ENCODE peak calls at places on chromosomes 2 and 18, in five cellular contexts. One of them, this sample, is unnamed.

GRCh38 chr18:47485221-47485797 is 233.8 kb upstream of the SKOR2 start:
- DNase-seq in H1: no peak
- DNase-seq in K562: no peak
- DNase-seq in GM12878: no peak
- DNase-seq in HepG2: no peak
- DNase-seq in this sample: peak; percentile 23

GRCh38 chr2:134845719-134846118 is 7.3 kb downstream of the ACMSD start:
- DNase-seq in H1: no peak
- DNase-seq in K562: no peak
- DNase-seq in GM12878: no peak
- DNase-seq in HepG2: no peak
- DNase-seq in this sample: no peak

GRCh38 chr2:146374505-146374904 is 1470.3 kb upstream of the ACVR2A start:
- DNase-seq in H1: no peak
- DNase-seq in K562: no peak
- DNase-seq in GM12878: no peak
- DNase-seq in HepG2: no peak
- DNase-seq in this sample: no peak

GRCh38 chr2:239220363-239220762 is 180.5 kb downstream of the HDAC4 start:
- DNase-seq in H1: no peak
- DNase-seq in K562: no peak
- DNase-seq in GM12878: no peak
- DNase-seq in HepG2: no peak
- DNase-seq in this sample: no peak

GRCh38 chr2:238596571-238597551 is 170.1 kb downstream of the ASB1 start:
- DNase-seq in H1: no peak
- DNase-seq in K562: no peak
- DNase-seq in GM12878: no peak
- DNase-seq in HepG2: peak; percentile 70
- DNase-seq in this sample: no peak

GRCh38 chr2:190181066-190181681 is 118.6 kb upstream of the MSTN start:
- DNase-seq in H1: no peak
- DNase-seq in K562: no peak
- DNase-seq in GM12878: no peak
- DNase-seq in HepG2: no peak
- DNase-seq in this sample: no peak

GRCh38 chr18:56388571-56388970 is 249.8 kb downstream of the TXNL1 start:
- DNase-seq in H1: no peak
- DNase-seq in K562: no peak
- DNase-seq in GM12878: no peak
- DNase-seq in HepG2: no peak
- DNase-seq in this sample: no peak

GRCh38 chr2:125224830-125225229 is 1199.7 kb downstream of the CNTNAP5 start:
- DNase-seq in H1: peak; percentile 10
- DNase-seq in K562: no peak
- DNase-seq in GM12878: no peak
- DNase-seq in HepG2: no peak
- DNase-seq in this sample: peak; percentile 33

GRCh38 chr2:26721267-26722032 is 28.9 kb downstream of the KCNK3 start:
- DNase-seq in H1: no peak
- DNase-seq in K562: no peak
- DNase-seq in GM12878: no peak
- DNase-seq in HepG2: peak; percentile 70
- DNase-seq in this sample: peak; percentile 45

GRCh38 chr2:149629003-149629402 is 41.4 kb upstream of the MMADHC start:
- DNase-seq in H1: no peak
- DNase-seq in K562: no peak
- DNase-seq in GM12878: no peak
- DNase-seq in HepG2: no peak
- DNase-seq in this sample: no peak

GRCh38 chr2:54310961-54311360 is 54.9 kb upstream of the TSPYL6 start:
- DNase-seq in H1: no peak
- DNase-seq in K562: no peak
- DNase-seq in GM12878: no peak
- DNase-seq in HepG2: no peak
- DNase-seq in this sample: no peak

DNA sequence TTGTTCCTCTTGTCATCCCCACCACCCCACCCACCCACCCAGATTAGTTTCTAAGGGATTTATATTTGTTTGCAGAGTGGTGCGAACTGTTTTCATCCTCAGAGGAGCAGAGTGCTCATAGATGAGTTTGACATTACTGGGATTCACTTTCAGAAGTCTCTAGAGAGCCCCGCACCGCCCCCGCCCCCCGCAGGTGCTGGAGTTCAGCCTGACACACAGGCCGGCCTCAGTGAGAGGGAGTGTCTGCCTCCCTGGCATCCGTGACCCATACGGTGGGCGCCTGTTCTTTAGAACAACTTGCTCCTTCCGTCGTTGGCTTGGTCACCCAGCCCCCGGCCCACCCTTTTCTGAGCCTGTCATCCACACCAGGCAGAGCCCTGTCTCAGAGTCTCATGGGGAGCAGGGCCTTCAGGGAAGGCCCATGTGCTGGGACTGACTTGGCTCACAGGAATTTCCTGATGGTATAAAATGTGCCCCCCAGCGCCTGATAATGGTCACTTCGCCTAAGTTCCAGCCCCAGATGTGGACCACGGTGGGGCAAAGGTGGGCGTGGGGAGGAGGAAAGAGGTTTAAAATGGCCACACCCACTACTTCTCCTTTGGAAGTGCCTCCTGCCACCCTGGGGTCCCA is 44.3 kb downstream of the HPCAL1 start:
- DNase-seq in H1: no peak
- DNase-seq in K562: no peak
- DNase-seq in GM12878: no peak
- DNase-seq in HepG2: no peak
- DNase-seq in this sample: peak; percentile 37
- TF ChIP-seq CREB1 in H1: no peak
- TF ChIP-seq CREB1 in K562: no peak
- TF ChIP-seq CREB1 in GM12878: no peak
- TF ChIP-seq CREB1 in HepG2: no peak
- TF ChIP-seq CREB1 in this sample: no peak

GRCh38 chr18:24509435-24509834 is 49.0 kb downstream of the HRH4 start:
- DNase-seq in H1: no peak
- DNase-seq in K562: no peak
- DNase-seq in GM12878: no peak
- DNase-seq in HepG2: no peak
- DNase-seq in this sample: no peak

GRCh38 chr18:24518596-24518995 is 58.2 kb downstream of the HRH4 start:
- DNase-seq in H1: no peak
- DNase-seq in K562: no peak
- DNase-seq in GM12878: no peak
- DNase-seq in HepG2: no peak
- DNase-seq in this sample: peak; percentile 17

GRCh38 chr18:24515721-24516120 is 55.3 kb downstream of the HRH4 start:
- DNase-seq in H1: no peak
- DNase-seq in K562: no peak
- DNase-seq in GM12878: no peak
- DNase-seq in HepG2: no peak
- DNase-seq in this sample: no peak

GRCh38 chr18:24517554-24517953 is 57.1 kb downstream of the HRH4 start:
- DNase-seq in H1: no peak
- DNase-seq in K562: no peak
- DNase-seq in GM12878: no peak
- DNase-seq in HepG2: no peak
- DNase-seq in this sample: no peak

GRCh38 chr18:24514439-24514838 is 54.0 kb downstream of the HRH4 start:
- DNase-seq in H1: peak; percentile 29
- DNase-seq in K562: peak; percentile 76
- DNase-seq in GM12878: no peak
- DNase-seq in HepG2: peak; percentile 30
- DNase-seq in this sample: peak; percentile 88
- TF ChIP-seq CTCF in H1: peak; percentile 77
- TF ChIP-seq CTCF in K562: peak; percentile 58
- TF ChIP-seq CTCF in GM12878: peak; percentile 48
- TF ChIP-seq CTCF in HepG2: peak; percentile 29
- TF ChIP-seq CTCF in this sample: peak; percentile 65

DNA sequence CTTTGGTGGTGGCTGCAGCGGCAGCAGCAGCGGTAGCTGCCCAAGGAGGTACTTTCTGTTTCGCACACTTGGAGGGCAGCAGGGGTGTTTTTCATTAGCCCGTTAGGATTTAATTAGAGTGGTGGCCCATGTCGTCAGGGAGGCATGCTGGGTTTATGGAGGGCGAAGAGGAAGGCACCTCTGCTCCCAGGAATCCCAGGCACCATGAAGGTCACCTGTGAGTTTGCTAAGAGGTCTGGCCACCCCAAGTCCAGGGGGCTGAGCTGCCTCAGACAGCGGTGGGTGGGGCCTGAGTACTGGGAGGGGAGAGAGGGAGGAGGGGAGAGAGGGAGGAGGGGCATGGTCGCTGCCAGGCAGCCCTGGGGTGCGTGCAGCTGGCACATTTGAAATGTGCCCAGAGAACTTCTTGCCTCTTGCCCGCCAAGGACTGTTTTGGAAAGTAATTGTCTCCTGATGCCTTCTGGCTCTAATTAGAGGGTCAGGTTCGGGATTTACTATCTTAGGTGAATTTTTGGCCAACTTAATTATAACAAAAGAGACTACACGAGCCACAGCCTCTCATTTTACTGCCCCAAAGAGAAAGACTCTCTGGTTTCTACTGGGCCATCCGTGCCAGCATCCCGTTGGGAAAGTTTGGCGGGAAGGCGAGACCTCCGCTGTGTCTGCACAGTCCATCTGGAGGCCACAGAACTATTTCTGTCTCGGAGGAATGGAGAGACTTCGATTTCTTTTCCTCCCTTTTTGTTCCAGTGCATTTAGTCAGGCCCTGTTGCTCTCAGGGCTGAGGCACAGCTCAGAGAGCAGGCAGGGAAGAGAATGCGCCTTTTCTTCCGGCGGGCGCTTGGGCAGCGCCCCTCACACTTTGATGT is 62.0 kb downstream of the GLI2 start:
- DNase-seq in H1: no peak
- DNase-seq in K562: no peak
- DNase-seq in GM12878: no peak
- DNase-seq in HepG2: no peak
- DNase-seq in this sample: peak; percentile 55
- H2AFZ ChIP-seq in H1: no peak overlapping the region
- H2AFZ ChIP-seq in K562: no peak overlapping the region
- H2AFZ ChIP-seq in GM12878: no peak overlapping the region
- H2AFZ ChIP-seq in HepG2: no peak overlapping the region
- H2AFZ ChIP-seq in this sample: no peak overlapping the region

DNA sequence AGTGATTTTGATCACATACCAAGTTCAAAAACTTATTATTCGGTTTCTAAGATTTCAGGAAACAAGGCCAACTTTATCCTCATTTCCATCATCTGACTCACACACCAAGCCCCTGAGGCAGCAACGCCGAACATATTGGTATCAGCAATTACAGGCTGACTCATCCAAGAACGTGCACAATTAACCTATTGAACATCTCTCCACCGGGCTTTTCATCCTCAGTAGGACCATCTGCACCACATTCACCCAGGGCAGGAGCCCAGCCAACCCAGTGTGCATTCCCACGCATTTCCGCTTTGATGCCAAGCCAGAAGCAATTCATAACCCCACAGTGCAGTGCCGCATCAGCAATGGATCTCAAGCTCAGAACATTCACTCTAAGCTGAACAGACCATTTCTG is 52.9 kb downstream of the SCG2 start:
- DNase-seq in H1: no peak
- DNase-seq in K562: no peak
- DNase-seq in GM12878: no peak
- DNase-seq in HepG2: peak; percentile 24
- DNase-seq in this sample: no peak
- TF ChIP-seq CREB1 in H1: no peak
- TF ChIP-seq CREB1 in K562: no peak
- TF ChIP-seq CREB1 in GM12878: no peak
- TF ChIP-seq CREB1 in HepG2: no peak
- TF ChIP-seq CREB1 in this sample: no peak

DNA sequence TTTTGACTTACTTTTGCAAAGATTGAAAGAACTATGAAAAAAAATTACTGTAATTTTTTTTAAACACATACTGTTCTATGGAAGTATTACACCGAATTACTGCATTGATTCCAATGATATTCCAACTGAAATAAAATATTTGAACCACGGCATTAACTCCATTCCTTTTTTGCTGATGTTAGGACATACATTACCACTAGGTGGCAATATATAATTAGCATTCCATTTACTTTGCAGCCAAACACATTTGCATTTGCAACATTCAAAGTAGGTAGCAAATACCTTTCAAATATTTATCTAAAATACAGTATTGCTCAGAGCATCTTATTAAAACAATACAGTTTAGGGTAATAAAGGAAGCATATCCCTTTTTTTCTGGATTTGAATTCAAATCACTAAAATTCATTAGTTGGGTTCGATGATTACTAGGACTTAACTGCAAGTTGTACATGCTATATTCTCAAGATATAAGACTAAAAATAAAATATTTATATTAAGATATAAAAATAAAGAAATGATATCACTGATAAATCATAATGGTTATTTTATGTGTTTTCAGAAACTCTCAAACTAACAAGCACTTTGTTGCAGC is 31.3 kb downstream of the LANCL1 start:
- DNase-seq in H1: no peak
- DNase-seq in K562: peak; percentile 14
- DNase-seq in GM12878: no peak
- DNase-seq in HepG2: peak; percentile 18
- DNase-seq in this sample: peak; percentile 58
- TF ChIP-seq CTCF in H1: peak; percentile 54
- TF ChIP-seq CTCF in K562: peak; percentile 55
- TF ChIP-seq CTCF in GM12878: peak; percentile 62
- TF ChIP-seq CTCF in HepG2: peak; percentile 65
- TF ChIP-seq CTCF in this sample: peak; percentile 62

GRCh38 chr18:54718436-54718773 is 109.9 kb upstream of the RAB27B start:
- DNase-seq in H1: no peak
- DNase-seq in K562: no peak
- DNase-seq in GM12878: no peak
- DNase-seq in HepG2: no peak
- DNase-seq in this sample: no peak

GRCh38 chr18:54713386-54713785 is 114.9 kb upstream of the RAB27B start:
- DNase-seq in H1: no peak
- DNase-seq in K562: no peak
- DNase-seq in GM12878: no peak
- DNase-seq in HepG2: no peak
- DNase-seq in this sample: no peak

GRCh38 chr18:54716586-54716985 is 111.7 kb upstream of the RAB27B start:
- DNase-seq in H1: no peak
- DNase-seq in K562: no peak
- DNase-seq in GM12878: no peak
- DNase-seq in HepG2: no peak
- DNase-seq in this sample: no peak

GRCh38 chr18:54720590-54720989 is 107.7 kb upstream of the RAB27B start:
- DNase-seq in H1: no peak
- DNase-seq in K562: no peak
- DNase-seq in GM12878: no peak
- DNase-seq in HepG2: no peak
- DNase-seq in this sample: no peak

GRCh38 chr18:54717673-54718435 is 110.4 kb upstream of the RAB27B start:
- DNase-seq in H1: peak; percentile 3
- DNase-seq in K562: no peak
- DNase-seq in GM12878: peak; percentile 16
- DNase-seq in HepG2: no peak
- DNase-seq in this sample: peak; percentile 83
- H2AFZ ChIP-seq in H1: peak overlapping the region; percentile 31
- H2AFZ ChIP-seq in K562: peak overlapping the region; percentile 74
- H2AFZ ChIP-seq in GM12878: no peak overlapping the region
- H2AFZ ChIP-seq in HepG2: no peak overlapping the region
- H2AFZ ChIP-seq in this sample: peak overlapping the region; percentile 93

GRCh38 chr2:173355866-173356508 is 1.3 kb downstream of the CDCA7 start:
- DNase-seq in H1: no peak
- DNase-seq in K562: no peak
- DNase-seq in GM12878: no peak
- DNase-seq in HepG2: peak; percentile 73
- DNase-seq in this sample: no peak
- TF ChIP-seq CREB1 in H1: no peak
- TF ChIP-seq CREB1 in K562: no peak
- TF ChIP-seq CREB1 in GM12878: no peak
- TF ChIP-seq CREB1 in HepG2: no peak
- TF ChIP-seq CREB1 in this sample: no peak

GRCh38 chr18:79384151-79384807 is 11.5 kb upstream of the NFATC1 start:
- DNase-seq in H1: no peak
- DNase-seq in K562: no peak
- DNase-seq in GM12878: no peak
- DNase-seq in HepG2: no peak
- DNase-seq in this sample: no peak
- TF ChIP-seq CTCF in H1: no peak
- TF ChIP-seq CTCF in K562: no peak
- TF ChIP-seq CTCF in GM12878: no peak
- TF ChIP-seq CTCF in HepG2: peak; percentile 31
- TF ChIP-seq CTCF in this sample: no peak